ENCODE peak calls at places on chromosomes 12 and 14, in nine cellular contexts. O is GM23338; L is HFFc6; Z is GM20000; B is HFF-Myc; N is choroid plexus epithelial cell; G is CD4-positive, alpha-beta T cell; J is cardiac muscle cell; Y is lower leg skin. K is an unnamed sample.

GRCh38 chr12:106801167-106801708 is 26.8 kb downstream of the RIC8B start:
- DNase-seq in O (no peak), L (no peak), Z (no peak), B (no peak), N (no peak), G (no peak), J (no peak), Y (no peak), K (no peak)

GRCh38 chr12:9642606-9643270 is 26.8 kb upstream of the CLEC2D start:
- DNase-seq in O (no peak), L (no peak), Z (no peak), B (no peak), N (no peak), G (no peak), J (no peak), Y (no peak), K (peak)

GRCh38 chr12:1532367-1532752 is 62.0 kb downstream of the FBXL14 start:
- DNase-seq in O (no peak), L (no peak), Z (no peak), B (no peak), N (no peak), G (no peak), J (no peak), Y (peak), K (no peak)

GRCh38 chr12:4441355-4442330 is 4.0 kb downstream of the FGF6 start:
- DNase-seq in O (peak), L (no peak), Z (no peak), B (no peak), N (peak), G (no peak), J (peak), Y (peak), K (no peak)

GRCh38 chr12:52899338-52900035 is 5.4 kb downstream of the KRT8 start:
- DNase-seq in O (no peak), L (no peak), Z (no peak), B (no peak), N (no peak), G (no peak), J (no peak), Y (no peak), K (no peak)

GRCh38 chr14:95040723-95041476 is 116.4 kb downstream of the DICER1 start:
- DNase-seq in O (no peak), L (no peak), Z (no peak), B (no peak), N (no peak), G (no peak), J (no peak), Y (peak), K (no peak)

GRCh38 chr12:113467514-113468364 is 3.9 kb downstream of the LHX5 start:
- DNase-seq in O (peak), L (no peak), Z (peak), B (no peak), N (no peak), G (no peak), J (peak), Y (peak), K (no peak)

GRCh38 chr12:131981388-131981787 is 31.6 kb downstream of the EP400 start:
- DNase-seq in O (no peak), L (no peak), Z (no peak), B (no peak), N (no peak), G (no peak), J (no peak), Y (peak), K (no peak)

GRCh38 chr12:42385341-42385841 is 59.4 kb downstream of the PPHLN1 start:
- DNase-seq in O (no peak), L (no peak), Z (no peak), B (no peak), N (no peak), G (no peak), J (no peak), Y (no peak), K (no peak)

GRCh38 chr14:54564071-54564798 is 2.7 kb upstream of the SAMD4A start:
- DNase-seq in O (peak), L (no peak), Z (peak), B (no peak), N (peak), G (no peak), J (peak), Y (no peak), K (no peak)

GRCh38 chr14:54564799-54565235 is 2.1 kb upstream of the SAMD4A start:
- DNase-seq in O (no peak), L (peak), Z (no peak), B (no peak), N (peak), G (no peak), J (no peak), Y (no peak), K (no peak)

GRCh38 chr14:54566410-54567223 is at the start of gene SAMD4A:
- DNase-seq in O (peak), L (peak), Z (peak), B (peak), N (peak), G (peak), J (peak), Y (peak), K (peak)

GRCh38 chr14:54566152-54566409 is 847 bp upstream of the SAMD4A start:
- DNase-seq in O (no peak), L (no peak), Z (no peak), B (no peak), N (no peak), G (peak), J (no peak), Y (no peak), K (no peak)

DNA sequence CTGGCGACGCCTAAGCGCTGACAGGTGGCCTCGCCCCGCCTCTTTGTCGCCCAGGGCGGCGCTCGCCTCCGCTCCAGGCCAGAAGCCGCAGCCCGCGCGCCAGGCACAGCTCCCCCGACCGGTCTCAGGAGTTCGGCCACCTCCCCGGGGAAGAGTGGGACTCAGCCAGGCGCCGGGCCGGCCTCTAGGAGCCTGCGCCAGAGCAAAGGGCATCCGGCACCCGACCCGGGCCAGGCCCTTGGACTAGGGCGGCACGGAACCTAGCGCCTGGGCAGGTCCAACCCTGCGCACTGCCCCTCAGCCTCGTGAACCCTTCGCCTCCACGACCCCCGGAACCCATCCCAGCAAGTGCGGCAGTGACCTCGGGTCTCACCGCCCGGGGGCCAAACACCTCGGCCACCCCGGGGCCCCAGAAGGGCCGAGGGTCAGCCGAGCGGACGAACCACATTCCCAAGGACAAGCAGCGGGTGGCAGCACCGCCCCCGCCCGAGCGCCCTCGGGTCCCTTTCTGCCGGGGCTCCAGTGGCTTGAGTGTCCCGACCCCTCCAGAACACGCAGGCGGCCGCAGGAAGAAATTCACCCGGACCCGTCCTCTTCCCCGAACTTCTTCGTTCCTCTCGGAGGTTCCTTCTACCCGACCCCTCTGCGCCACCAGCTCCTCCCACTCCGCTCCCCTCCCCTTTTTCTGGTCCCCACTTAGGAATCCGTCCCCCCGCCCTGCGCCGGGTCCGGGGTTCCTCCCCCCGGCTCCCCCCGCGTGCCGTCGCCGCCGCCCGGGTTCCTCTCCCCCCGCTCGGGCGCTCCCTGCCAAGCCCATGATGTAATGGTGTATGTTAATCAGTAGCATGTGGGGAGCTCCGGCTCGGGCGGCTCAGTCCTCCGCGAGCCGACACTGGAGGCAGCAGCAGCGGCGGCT is 1.4 kb upstream of the SAMD4A start:
- DNase-seq in O (peak), L (peak), Z (peak), B (peak), N (peak), G (peak), J (peak), Y (peak), K (peak)
- TF ChIP-seq CTCF in O (no peak), L (peak), Z (no peak), B (no peak), N (no peak), G (no peak), J (peak), Y (no peak), K (no peak)

DNA sequence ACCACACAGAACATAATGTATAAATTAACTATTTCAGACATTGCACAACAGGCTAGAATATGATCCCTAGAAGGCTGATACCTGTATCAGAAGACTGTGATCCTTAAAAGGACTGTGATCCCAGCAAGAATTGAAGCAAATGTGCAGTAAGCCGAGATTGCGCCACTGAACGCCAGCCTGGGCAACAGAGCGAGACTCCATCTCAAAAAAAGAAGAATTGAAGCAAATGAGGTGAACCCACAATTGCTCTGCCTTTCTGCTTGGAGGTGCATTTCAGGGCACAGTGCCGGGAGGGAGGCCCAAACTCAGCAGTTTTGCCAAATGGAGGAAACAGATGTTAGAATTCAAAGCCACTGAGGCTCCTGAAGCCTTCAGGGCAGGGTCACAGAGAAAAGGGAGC is 61.2 kb upstream of the COCH start:
- DNase-seq in O (no peak), L (no peak), Z (no peak), B (no peak), N (no peak), G (no peak), J (no peak), Y (no peak), K (no peak)
- TF ChIP-seq CTCF in O (no peak), L (no peak), Z (no peak), B (no peak), N (no peak), G (no peak), J (no peak), Y (no peak), K (no peak)

DNA sequence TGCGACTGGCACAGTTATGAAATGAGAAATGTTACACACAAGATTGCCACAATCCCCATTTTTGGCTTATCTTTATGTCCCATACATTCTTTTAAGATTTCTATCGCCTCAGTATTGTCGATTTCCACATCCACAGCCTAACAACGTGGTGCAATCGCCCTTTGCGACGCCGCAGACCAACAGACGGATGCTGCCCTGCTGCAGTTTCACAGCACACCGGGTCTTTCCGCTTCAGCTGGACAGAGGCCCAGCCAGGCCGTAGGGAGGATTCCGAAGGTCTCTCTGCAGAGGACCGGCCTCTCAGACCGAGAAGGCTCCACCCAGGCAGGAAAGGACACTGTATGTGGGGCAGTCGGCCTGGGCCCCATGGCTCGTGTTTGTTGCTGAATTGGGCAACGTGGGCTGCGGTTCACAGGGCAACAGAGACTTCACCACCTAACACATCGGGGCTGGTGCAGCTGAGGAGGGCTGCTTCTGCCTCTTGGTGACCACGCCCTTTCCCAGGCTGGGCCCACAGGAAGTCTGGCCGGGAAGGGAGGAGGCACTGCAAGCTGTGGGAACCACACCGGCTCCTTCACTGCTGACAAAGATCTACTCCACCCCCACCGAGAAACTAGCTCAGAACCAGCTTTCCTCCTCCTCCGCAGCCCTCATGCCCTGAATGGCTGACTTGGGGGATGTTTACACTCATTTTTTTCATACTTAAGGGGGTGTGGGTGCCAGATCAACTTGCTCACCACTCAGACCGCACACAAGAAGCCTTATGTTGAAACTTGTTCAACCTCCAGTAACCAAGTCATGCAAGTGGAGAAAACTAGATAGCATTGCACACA is 32.9 kb upstream of the MDM1 start:
- DNase-seq in O (peak), L (peak), Z (peak), B (peak), N (peak), G (peak), J (peak), Y (peak), K (peak)
- TF ChIP-seq CTCF in O (no peak), L (no peak), Z (no peak), B (no peak), N (peak), G (no peak), J (no peak), Y (no peak), K (no peak)

GRCh38 chr14:106556665-106557289 is 1030.4 kb downstream of the TMEM121 start:
- DNase-seq in O (peak), L (no peak), Z (peak), B (no peak), N (no peak), G (peak), J (no peak), Y (peak), K (peak)
- TF ChIP-seq CTCF in O (peak), L (peak), Z (peak), B (peak), N (peak), G (peak), J (no peak), Y (no peak), K (peak)

K was measured in activated CD8-positive, alpha-beta T cell treated with anti-CD3 and anti-CD28 coated beads for 36 hours.